ENCODE peak calls at places on chromosomes 7 and 10, in six cellular contexts. G, Y, V, D, I and P are unnamed samples.

GRCh38 chr7:23266918-23267317 is 20.3 kb downstream of the GPNMB start:
- DNase-seq in I (no peak), V (no peak), D (no peak), Y (no peak), G (no peak), P (no peak)

GRCh38 chr10:11336703-11337102 is 274.7 kb downstream of the USP6NL start:
- DNase-seq in I (no peak), G (no peak), Y (no peak), V (no peak), D (no peak), P (no peak)

GRCh38 chr7:47852330-47853245 is 95.7 kb downstream of the PKD1L1 start:
- DNase-seq in G (no peak), V (no peak), D (no peak), I (no peak), Y (no peak), P (no peak)

GRCh38 chr10:115092555-115093285 is 445 bp upstream of the ATRNL1 start:
- DNase-seq in I (no peak), D (peak), Y (peak), G (peak), V (peak), P (no peak)

GRCh38 chr7:12674861-12675260 is 12.6 kb upstream of the ARL4A start:
- DNase-seq in V (no peak), I (no peak), G (no peak), Y (no peak), D (no peak), P (no peak)

GRCh38 chr10:131311661-131312260 is at the start of gene TCERG1L:
- DNase-seq in I (no peak), G (no peak), Y (no peak), D (peak), V (no peak), P (no peak)

GRCh38 chr7:158924956-158925355 is 68.6 kb downstream of the DYNC2I1 start:
- DNase-seq in V (no peak), Y (no peak), D (no peak), I (no peak), G (no peak), P (no peak)

GRCh38 chr10:80409121-80409520 is 770 bp downstream of the PRXL2A start:
- DNase-seq in I (no peak), D (no peak), G (no peak), V (no peak), Y (no peak), P (no peak)

GRCh38 chr10:2117641-2118040 is 380.3 kb upstream of the ADARB2 start:
- DNase-seq in G (no peak), I (peak), Y (no peak), D (no peak), V (no peak), P (no peak)

GRCh38 chr7:69780377-69780776 is 182.1 kb downstream of the AUTS2 start:
- DNase-seq in I (peak), V (no peak), D (no peak), G (no peak), Y (no peak), P (no peak)

GRCh38 chr10:102642553-102643345 is 1.5 kb upstream of the TRIM8 start:
- DNase-seq in D (peak), G (peak), V (peak), I (peak), Y (peak), P (peak)

DNA sequence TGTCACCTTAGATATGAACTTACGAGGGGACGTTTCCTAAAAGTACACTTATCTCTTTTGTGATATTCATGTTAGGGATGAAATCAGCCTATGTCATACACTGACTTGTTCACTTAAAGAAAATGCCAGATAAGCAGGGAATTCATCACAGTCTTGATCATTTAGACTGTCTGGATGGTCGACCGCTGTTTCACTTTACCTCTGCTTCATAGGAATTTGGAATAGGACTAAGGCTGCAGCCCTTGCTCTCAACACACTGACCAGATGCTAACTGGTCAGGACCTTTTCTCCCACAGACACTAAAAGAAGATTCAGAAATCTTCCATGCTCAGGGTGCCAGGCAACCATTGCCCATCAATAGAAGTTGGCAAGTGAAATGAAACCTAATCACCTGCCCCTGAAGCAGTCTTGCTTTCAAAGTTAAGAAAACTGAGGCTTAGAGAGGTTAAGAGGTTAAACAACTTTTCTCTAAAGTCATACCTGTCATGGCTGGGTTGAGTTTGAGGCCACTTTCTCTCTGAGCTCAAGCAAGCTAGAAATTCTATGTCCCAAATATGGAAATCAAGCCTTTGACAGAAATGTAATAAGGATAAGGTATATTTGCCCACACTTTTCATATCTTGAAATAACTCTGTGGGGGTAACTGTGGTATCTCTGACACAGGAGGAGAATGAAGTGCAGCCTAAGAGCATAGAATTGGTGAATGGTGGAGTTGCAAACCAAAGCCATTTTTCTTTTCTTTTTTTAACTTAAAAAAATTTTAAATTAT is 77.1 kb downstream of the MAP3K8 start:
- DNase-seq in Y (no peak), D (no peak), I (no peak), V (no peak), G (no peak), P (no peak)
- H3K27ac ChIP-seq in Y (no peak), D (no peak), I (no peak), V (peak), G (no peak), P (no peak)

GRCh38 chr10:133277277-133277992 is 767 bp upstream of the ADAM8 start:
- DNase-seq in V (no peak), Y (no peak), G (peak), D (peak), I (no peak), P (no peak)
- H3K27ac ChIP-seq in V (no peak), Y (no peak), G (no peak), D (no peak), I (peak), P (no peak)

DNA sequence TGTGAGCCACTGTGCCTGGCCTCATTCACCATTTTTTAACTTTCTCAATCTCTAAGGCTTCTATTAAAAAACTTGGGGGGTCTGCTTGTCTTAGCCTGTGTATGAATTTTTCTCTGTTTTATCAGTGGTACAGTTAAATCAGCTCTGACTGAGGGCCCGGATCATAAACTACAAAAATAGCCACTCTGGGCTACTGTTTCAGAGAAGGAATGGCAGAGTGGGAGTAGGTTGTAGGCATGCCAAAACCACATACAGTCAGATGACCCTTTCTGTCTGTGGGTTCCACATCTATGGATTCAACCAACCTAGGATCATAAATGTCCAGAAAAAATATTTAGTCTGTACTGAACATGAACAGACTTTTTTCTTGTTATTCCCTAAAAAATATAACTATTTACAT is 21.3 kb downstream of the TBC1D12 start:
- DNase-seq in I (no peak), D (no peak), G (no peak), Y (no peak), V (no peak), P (no peak)
- H3K27ac ChIP-seq in I (no peak), D (no peak), G (no peak), Y (no peak), V (no peak), P (no peak)

GRCh38 chr10:108601856-108602255 is 1321.5 kb downstream of the XPNPEP1 start:
- DNase-seq in Y (no peak), D (no peak), V (no peak), G (no peak), I (no peak), P (no peak)
- H3K27ac ChIP-seq in Y (no peak), D (no peak), V (no peak), G (no peak), I (no peak), P (no peak)

DNA sequence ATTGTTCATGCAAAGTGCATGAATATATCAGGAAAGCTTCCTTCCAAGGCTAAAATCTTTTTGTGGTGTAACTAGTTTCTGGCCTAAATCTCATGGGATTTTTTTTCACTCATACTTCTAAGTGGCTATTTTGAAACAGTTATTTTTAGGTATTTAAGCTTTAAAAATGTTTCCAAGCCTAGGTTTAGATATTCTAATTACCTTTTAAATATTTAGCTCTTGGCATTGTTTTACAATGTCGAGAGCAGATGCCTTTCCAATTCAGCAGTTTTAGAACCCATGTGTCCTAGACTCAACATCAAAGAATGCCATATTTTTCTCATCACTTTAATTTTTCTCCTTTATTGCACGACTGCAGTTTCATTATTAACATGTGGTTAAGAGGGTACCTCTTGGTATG is 27.1 kb upstream of the STOX1 start:
- DNase-seq in G (no peak), D (no peak), V (no peak), Y (no peak), I (no peak), P (no peak)
- H3K27ac ChIP-seq in G (no peak), D (no peak), V (no peak), Y (no peak), I (no peak), P (no peak)

DNA sequence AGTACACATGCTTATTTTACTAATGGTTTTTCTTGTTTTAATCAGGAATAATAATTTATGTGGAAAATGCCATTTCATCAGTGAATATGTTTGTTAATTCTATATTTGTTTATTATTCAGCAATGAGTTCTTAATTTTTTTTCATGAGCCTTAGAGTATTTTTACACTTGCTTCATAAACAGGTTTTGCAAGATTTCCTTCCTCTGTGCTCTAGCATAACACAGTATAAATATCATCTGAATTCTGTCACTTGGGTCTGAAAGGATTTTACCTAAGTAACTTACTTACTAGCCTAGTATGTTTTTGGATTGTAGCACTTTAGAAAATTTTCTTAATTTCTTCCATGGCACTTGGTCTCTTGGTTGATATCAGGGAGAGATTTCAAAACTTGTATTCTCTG is 45.8 kb downstream of the GLCCI1 start:
- DNase-seq in G (no peak), D (no peak), Y (no peak), I (no peak), V (no peak), P (no peak)
- H3K27ac ChIP-seq in G (no peak), D (no peak), Y (no peak), I (no peak), V (no peak), P (no peak)

DNA sequence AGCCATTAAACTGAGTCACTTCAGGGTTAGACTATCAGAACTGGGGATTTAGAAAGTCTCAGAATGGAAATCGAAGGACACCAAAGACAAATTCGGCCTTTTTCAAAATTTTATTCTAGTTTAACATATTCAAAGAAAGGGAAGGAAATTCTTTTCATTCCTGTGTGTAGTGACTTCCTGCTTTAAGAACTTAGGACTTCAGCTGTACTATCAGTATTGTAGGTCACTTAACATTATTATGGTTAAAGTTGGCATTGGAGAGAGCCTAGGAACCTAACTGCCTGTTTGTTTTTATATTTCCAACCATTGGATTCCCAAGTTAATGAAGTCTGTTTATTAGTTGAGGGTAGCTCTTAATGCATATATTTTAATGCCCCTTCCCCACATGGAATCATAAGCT is 63.7 kb downstream of the PTEN start:
- DNase-seq in D (no peak), G (no peak), V (no peak), Y (no peak), I (no peak), P (no peak)
- H3K27ac ChIP-seq in D (no peak), G (no peak), V (no peak), Y (no peak), I (no peak), P (no peak)